ENCODE peak calls at places on chromosomes 5 and 9, in four cellular contexts. L, Y, J and F are unnamed samples.
A peak's percentile ranks its signal among the peaks of the same experiment; 100 is the strongest.

GRCh38 chr9:116959775-116960174 is 272.7 kb downstream of the TRIM32 start:
- DNase-seq in L (no peak), Y (no peak), J (no peak), F (no peak)

GRCh38 chr5:43409809-43410271 is 2.4 kb downstream of the CCL28 start:
- DNase-seq in L (no peak), Y (no peak), J (no peak), F (no peak)

GRCh38 chr9:118578467-118578866 is 790.8 kb downstream of the BRINP1 start:
- DNase-seq in L (no peak), Y (no peak), J (peak; percentile 73), F (peak; percentile 67)

GRCh38 chr5:155700333-155700732 is 626.6 kb upstream of the SGCD start:
- DNase-seq in L (no peak), Y (no peak), J (no peak), F (peak; percentile 11)

GRCh38 chr5:40680741-40681350 is 1.1 kb downstream of the PTGER4 start:
- DNase-seq in L (no peak), Y (no peak), J (no peak), F (no peak)

GRCh38 chr9:123305879-123306278 is 37.5 kb upstream of the STRBP start:
- DNase-seq in L (no peak), Y (peak; percentile 44), J (no peak), F (no peak)

GRCh38 chr5:112529525-112529924 is 110.4 kb upstream of the EPB41L4A start:
- DNase-seq in L (no peak), Y (no peak), J (peak; percentile 4), F (no peak)

GRCh38 chr5:15794117-15794985 is 294.4 kb downstream of the FBXL7 start:
- DNase-seq in L (no peak), Y (no peak), J (peak; percentile 20), F (no peak)

GRCh38 chr5:90529939-90530677 is 724 bp upstream of the LYSMD3 start:
- DNase-seq in L (peak; percentile 69), Y (peak; percentile 41), J (peak; percentile 84), F (peak; percentile 54)

GRCh38 chr9:36880075-36880474 is 154.0 kb downstream of the PAX5 start:
- DNase-seq in L (no peak), Y (no peak), J (no peak), F (no peak)

GRCh38 chr9:127950513-127951210 is 13.0 kb upstream of the DPM2 start:
- DNase-seq in L (no peak), Y (no peak), J (no peak), F (no peak)

GRCh38 chr5:133735346-133735745 is 123.0 kb upstream of the FSTL4 start:
- DNase-seq in L (no peak), Y (no peak), J (peak; percentile 39), F (no peak)

GRCh38 chr9:118364266-118365075 is 660.3 kb downstream of the TLR4 start:
- DNase-seq in L (no peak), Y (no peak), J (no peak), F (no peak)

GRCh38 chr9:134314039-134314949 is 12.0 kb upstream of the RXRA start:
- DNase-seq in L (no peak), Y (no peak), J (no peak), F (no peak)

GRCh38 chr5:132228241-132229035 is 785 bp upstream of the P4HA2 start:
- DNase-seq in L (no peak), Y (no peak), J (no peak), F (no peak)

GRCh38 chr9:13665418-13666066 is 386.1 kb upstream of the MPDZ start:
- DNase-seq in L (no peak), Y (no peak), J (peak; percentile 13), F (no peak)

GRCh38 chr5:81393783-81394718 is at the start of gene ACOT12:
- DNase-seq in L (no peak), Y (no peak), J (no peak), F (no peak)

GRCh38 chr5:111697881-111698757 is 58.9 kb downstream of the NREP start:
- DNase-seq in L (no peak), Y (no peak), J (peak; percentile 34), F (no peak)

GRCh38 chr5:125607018-125607417 is 816.2 kb upstream of the GRAMD2B start:
- DNase-seq in L (no peak), Y (no peak), J (no peak), F (peak; percentile 3)

GRCh38 chr5:132819468-132819867 is 6.4 kb downstream of the SOWAHA start:
- DNase-seq in L (no peak), Y (no peak), J (no peak), F (no peak)

GRCh38 chr5:171162602-171163001 is 146.4 kb upstream of the TLX3 start:
- DNase-seq in L (peak; percentile 21), Y (no peak), J (peak; percentile 6), F (no peak)